ENCODE peak calls at places on chromosomes 6 and 20, in five cellular contexts. L, K, R, J and V are unnamed samples.

GRCh38 chr6:113944701-113945100 is 26.2 kb downstream of the HDAC2 start:
- DNase-seq in K (no peak), R (peak), L (no peak), J (no peak), V (no peak)

GRCh38 chr6:150072201-150072600 is 3.3 kb upstream of the ULBP3 start:
- DNase-seq in L (peak), R (peak), K (no peak), J (peak), V (no peak)

GRCh38 chr6:38713812-38714211 is 1.3 kb upstream of the DNAH8 start:
- DNase-seq in L (peak), R (no peak), K (no peak), J (no peak), V (no peak)

GRCh38 chr6:149385998-149386646 is 13.9 kb upstream of the SUMO4 start:
- DNase-seq in L (no peak), R (no peak), J (no peak), K (no peak), V (no peak)

GRCh38 chr6:125008261-125008671 is 46.0 kb downstream of the RNF217 start:
- DNase-seq in J (no peak), K (no peak), L (no peak), R (peak), V (no peak)

GRCh38 chr6:16544006-16544405 is 217.3 kb downstream of the ATXN1 start:
- DNase-seq in J (no peak), K (no peak), L (no peak), R (peak), V (no peak)

GRCh38 chr20:33796263-33796906 is 14.8 kb upstream of the CHMP4B start:
- DNase-seq in K (no peak), R (no peak), L (no peak), J (no peak), V (peak)

GRCh38 chr6:96562886-96563285 is at the start of gene FHL5:
- DNase-seq in R (no peak), L (no peak), J (no peak), K (no peak), V (no peak)

GRCh38 chr20:1440024-1440423 is 26.6 kb downstream of the NSFL1C start:
- DNase-seq in L (peak), K (no peak), R (peak), J (no peak), V (no peak)

GRCh38 chr6:154478021-154478651 is 32.3 kb downstream of the CNKSR3 start:
- DNase-seq in K (no peak), R (no peak), J (no peak), L (no peak), V (no peak)

GRCh38 chr6:127481628-127482027 is 22.4 kb upstream of the KIAA0408 start:
- DNase-seq in R (peak), K (no peak), L (no peak), J (no peak), V (no peak)

GRCh38 chr6:134063121-134063965 is 10.9 kb upstream of the SLC2A12 start:
- DNase-seq in K (no peak), R (no peak), J (no peak), L (peak), V (no peak)

GRCh38 chr20:63652192-63652980 is 838 bp downstream of the STMN3 start:
- DNase-seq in R (no peak), J (no peak), K (no peak), L (peak), V (no peak)

GRCh38 chr6:149049230-149049629 is 268.3 kb upstream of the TAB2 start:
- DNase-seq in R (no peak), L (no peak), K (no peak), J (no peak), V (no peak)

GRCh38 chr20:15440249-15440820 is 1102.9 kb upstream of the FLRT3 start:
- DNase-seq in L (no peak), R (no peak), K (no peak), J (no peak), V (no peak)

GRCh38 chr6:13331516-13332348 is 3.4 kb upstream of the TBC1D7 start:
- DNase-seq in J (no peak), L (peak), K (no peak), R (peak), V (no peak)

GRCh38 chr20:58208944-58209343 is 19.5 kb downstream of the ANKRD60 start:
- DNase-seq in J (no peak), L (no peak), R (no peak), K (no peak), V (no peak)

GRCh38 chr20:51022803-51023616 is at the start of gene KCNG1:
- DNase-seq in L (no peak), J (no peak), K (peak), R (peak), V (peak)

GRCh38 chr6:139534472-139535115 is 160.1 kb upstream of the CITED2 start:
- DNase-seq in K (no peak), L (peak), R (no peak), J (no peak), V (no peak)

GRCh38 chr20:51121272-51121671 is 98.4 kb upstream of the KCNG1 start:
- DNase-seq in L (no peak), R (no peak), K (no peak), J (no peak), V (no peak)

GRCh38 chr6:141548969-141549368 is 583.8 kb upstream of the GJE1 start:
- DNase-seq in R (peak), L (no peak), J (no peak), K (no peak), V (no peak)

GRCh38 chr6:144578385-144579350 is 293.5 kb downstream of the UTRN start:
- DNase-seq in J (no peak), L (peak), R (peak), K (no peak), V (no peak)

GRCh38 chr6:19024737-19025136 is 637.6 kb downstream of the RNF144B start:
- DNase-seq in R (peak), K (no peak), J (no peak), L (peak), V (no peak)